ENCODE peak calls at places on chromosomes 3 and 15, in six cellular contexts. K is prostate gland, Q is AG04450, N is brain microvascular endothelial cell, R is lower lobe of right lung, S is AG10803. J is an unnamed sample.

GRCh38 chr3:131231710-131232348 is 149.7 kb upstream of the NUDT16 start:
- DNase-seq in R (no peak), K (no peak), S (no peak), Q (no peak), N (no peak), J (no peak)

GRCh38 chr3:6254490-6254889 is 606.4 kb upstream of the GRM7 start:
- DNase-seq in K (no peak), R (no peak), N (no peak), Q (no peak), S (no peak), J (no peak)

GRCh38 chr3:151976211-151977050 is 103.0 kb downstream of the SUCNR1 start:
- DNase-seq in K (no peak), Q (peak), N (peak), S (peak), R (no peak), J (no peak)

GRCh38 chr15:70049701-70050445 is 47.8 kb downstream of the TLE3 start:
- DNase-seq in S (no peak), K (no peak), Q (no peak), R (peak), N (no peak), J (peak)

GRCh38 chr15:68114356-68114755 is 60.2 kb downstream of the PIAS1 start:
- DNase-seq in K (no peak), N (no peak), R (no peak), Q (no peak), S (peak), J (no peak)

GRCh38 chr3:114542359-114542758 is 248.5 kb downstream of the TIGIT start:
- DNase-seq in N (no peak), R (no peak), S (no peak), K (no peak), Q (no peak), J (no peak)

GRCh38 chr3:140203510-140203909 is 268.5 kb downstream of the CLSTN2 start:
- DNase-seq in N (no peak), K (no peak), R (no peak), Q (no peak), S (no peak), J (no peak)

GRCh38 chr3:114675104-114675503 is 381.3 kb downstream of the TIGIT start:
- DNase-seq in S (peak), K (no peak), N (peak), Q (no peak), R (no peak), J (no peak)

GRCh38 chr3:9778102-9778501 is 8.4 kb upstream of the CAMK1 start:
- DNase-seq in S (peak), N (peak), Q (no peak), R (no peak), K (no peak), J (no peak)

GRCh38 chr15:85579957-85580694 is 199.7 kb downstream of the AKAP13 start:
- DNase-seq in Q (no peak), K (no peak), N (no peak), R (no peak), S (peak), J (peak)

GRCh38 chr3:102593754-102594602 is 159.2 kb downstream of the ZPLD1 start:
- DNase-seq in R (no peak), K (no peak), N (no peak), Q (no peak), S (no peak), J (no peak)

GRCh38 chr3:104909188-104909587 is 457.5 kb upstream of the ALCAM start:
- DNase-seq in N (peak), K (no peak), S (peak), Q (peak), R (no peak), J (no peak)

GRCh38 chr15:69194854-69195253 is 34.4 kb downstream of the GLCE start:
- DNase-seq in R (no peak), K (no peak), N (no peak), S (no peak), Q (no peak), J (no peak)

GRCh38 chr15:44541282-44541958 is 4.5 kb downstream of the EIF3J start:
- DNase-seq in K (no peak), Q (peak), R (no peak), S (peak), N (peak), J (no peak)

GRCh38 chr3:178146406-178146831 is 389.8 kb upstream of the KCNMB2 start:
- DNase-seq in S (peak), K (peak), R (no peak), Q (no peak), N (no peak), J (no peak)

GRCh38 chr15:62453979-62454378 is 288.9 kb upstream of the C2CD4B start:
- DNase-seq in R (no peak), Q (no peak), K (no peak), N (peak), S (peak), J (no peak)

GRCh38 chr3:112130638-112130993 is 2.4 kb downstream of the GCSAM start:
- DNase-seq in K (no peak), N (no peak), R (no peak), S (no peak), Q (no peak), J (no peak)

GRCh38 chr15:82312611-82313349 is 36.5 kb downstream of the GOLGA6L10 start:
- DNase-seq in K (no peak), R (no peak), S (peak), Q (no peak), N (no peak), J (no peak)

GRCh38 chr3:133192363-133192945 is 154.3 kb downstream of the TMEM108 start:
- DNase-seq in K (no peak), R (no peak), Q (no peak), N (no peak), S (no peak), J (no peak)

GRCh38 chr15:97126556-97127233 is 796.2 kb downstream of the NR2F2 start:
- DNase-seq in Q (no peak), K (no peak), S (no peak), R (no peak), N (no peak), J (no peak)

GRCh38 chr15:69760263-69760855 is 307.7 kb downstream of the RPLP1 start:
- DNase-seq in Q (no peak), K (no peak), N (peak), S (peak), R (no peak), J (no peak)

GRCh38 chr15:61715082-61715481 is 345.2 kb downstream of the VPS13C start:
- DNase-seq in Q (no peak), K (no peak), N (no peak), R (no peak), S (no peak), J (no peak)

GRCh38 chr15:101091080-101092017 is 160.5 kb downstream of the CHSY1 start:
- DNase-seq in N (peak), Q (peak), R (no peak), K (no peak), S (peak), J (no peak)

GRCh38 chr15:39465843-39466242 is 115.0 kb upstream of the THBS1 start:
- DNase-seq in N (no peak), S (no peak), R (no peak), K (no peak), Q (no peak), J (no peak)

GRCh38 chr15:39466428-39466827 is 114.5 kb upstream of the THBS1 start:
- DNase-seq in R (peak), K (no peak), N (no peak), S (peak), Q (no peak), J (peak)

GRCh38 chr15:39468828-39469227 is 112.1 kb upstream of the THBS1 start:
- DNase-seq in K (no peak), N (no peak), S (peak), R (no peak), Q (no peak), J (no peak)

GRCh38 chr15:39471791-39472190 is 109.1 kb upstream of the THBS1 start:
- DNase-seq in Q (no peak), N (no peak), R (no peak), K (no peak), S (peak), J (no peak)

GRCh38 chr15:39468341-39468740 is 112.5 kb upstream of the THBS1 start:
- DNase-seq in N (no peak), Q (no peak), S (no peak), R (peak), K (no peak), J (no peak)
- TF ChIP-seq CTCF in N (no peak), Q (no peak), S (no peak), R (no peak), K (no peak), J (no peak)

GRCh38 chr15:74543583-74543982 is 2.6 kb downstream of the ARID3B start:
- DNase-seq in R (no peak), Q (no peak), S (no peak), N (no peak), K (no peak), J (no peak)
- TF ChIP-seq CTCF in R (no peak), Q (peak), S (no peak), N (peak), K (no peak), J (peak)

GRCh38 chr3:170869645-170870593 is at the start of gene RPL22L1:
- DNase-seq in N (peak), K (peak), S (peak), Q (peak), R (peak), J (peak)
- TF ChIP-seq CTCF in N (peak), K (no peak), S (peak), Q (peak), R (peak), J (no peak)

DNA sequence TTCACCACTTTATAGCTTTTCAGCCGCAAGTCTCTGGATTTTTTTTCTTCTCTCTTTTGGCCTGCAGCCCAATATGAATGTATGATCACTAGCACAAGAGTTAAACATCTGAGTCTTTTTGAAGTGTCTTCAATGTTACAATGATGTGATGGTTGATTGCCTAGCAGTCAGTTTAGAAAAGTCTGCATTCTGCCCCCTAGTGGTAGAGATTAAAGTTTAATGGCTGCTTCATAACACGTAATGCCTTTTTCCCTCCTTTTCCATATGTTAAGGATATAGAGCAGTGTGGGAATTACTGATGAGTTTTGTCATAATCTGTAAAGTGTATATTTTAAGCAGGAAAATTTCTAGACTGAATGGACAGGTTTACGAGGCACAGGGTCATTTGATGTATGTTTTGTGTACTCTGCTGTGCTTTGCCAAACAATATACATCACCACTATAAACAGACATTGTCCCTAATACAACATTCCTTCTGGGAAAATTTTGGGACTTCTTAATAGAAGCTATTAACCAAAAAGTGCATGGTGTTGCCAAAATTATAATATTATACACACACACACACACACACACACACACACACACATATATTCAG is 1038.5 kb upstream of the NR2F2 start:
- DNase-seq in S (peak), R (no peak), K (no peak), N (peak), Q (no peak), J (no peak)
- TF ChIP-seq CTCF in S (peak), R (peak), K (peak), N (peak), Q (peak), J (peak)

GRCh38 chr3:40109641-40110490 is 199.6 kb upstream of the EIF1B start:
- DNase-seq in N (no peak), K (no peak), R (no peak), Q (no peak), S (no peak), J (no peak)
- TF ChIP-seq CTCF in N (peak), K (no peak), R (no peak), Q (no peak), S (peak), J (no peak)

DNA sequence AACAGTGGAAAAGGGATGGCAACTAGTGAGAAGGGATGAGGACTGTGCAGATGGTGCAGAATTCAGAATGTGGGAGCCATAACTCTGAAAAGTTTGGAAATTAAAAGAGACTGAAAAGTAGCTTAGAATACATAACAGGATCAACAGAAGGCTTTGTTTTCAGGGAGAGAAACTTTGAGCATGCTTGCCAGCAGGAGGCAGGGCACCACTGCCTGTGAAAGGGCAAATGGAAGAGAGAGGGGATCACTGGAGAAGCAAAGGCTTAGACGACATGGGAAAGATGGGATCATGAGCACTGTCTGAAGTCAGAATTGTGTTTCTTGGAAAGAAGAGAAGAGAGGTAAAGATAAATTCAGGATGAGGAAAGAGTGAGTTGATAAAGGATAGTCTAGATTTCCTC is 99.6 kb downstream of the ABI3BP start:
- DNase-seq in K (no peak), R (peak), Q (no peak), S (peak), N (peak), J (no peak)
- TF ChIP-seq CTCF in K (peak), R (peak), Q (peak), S (peak), N (peak), J (peak)

GRCh38 chr3:129343643-129344360 is 65.1 kb downstream of the HMCES start:
- DNase-seq in Q (no peak), K (no peak), S (peak), N (peak), R (peak), J (peak)
- TF ChIP-seq CTCF in Q (peak), K (no peak), S (peak), N (peak), R (peak), J (peak)

GRCh38 chr3:81395739-81396138 is 365.7 kb downstream of the GBE1 start:
- DNase-seq in R (no peak), S (peak), K (no peak), Q (no peak), N (no peak), J (no peak)
- TF ChIP-seq CTCF in R (no peak), S (peak), K (no peak), Q (no peak), N (peak), J (no peak)

DNA sequence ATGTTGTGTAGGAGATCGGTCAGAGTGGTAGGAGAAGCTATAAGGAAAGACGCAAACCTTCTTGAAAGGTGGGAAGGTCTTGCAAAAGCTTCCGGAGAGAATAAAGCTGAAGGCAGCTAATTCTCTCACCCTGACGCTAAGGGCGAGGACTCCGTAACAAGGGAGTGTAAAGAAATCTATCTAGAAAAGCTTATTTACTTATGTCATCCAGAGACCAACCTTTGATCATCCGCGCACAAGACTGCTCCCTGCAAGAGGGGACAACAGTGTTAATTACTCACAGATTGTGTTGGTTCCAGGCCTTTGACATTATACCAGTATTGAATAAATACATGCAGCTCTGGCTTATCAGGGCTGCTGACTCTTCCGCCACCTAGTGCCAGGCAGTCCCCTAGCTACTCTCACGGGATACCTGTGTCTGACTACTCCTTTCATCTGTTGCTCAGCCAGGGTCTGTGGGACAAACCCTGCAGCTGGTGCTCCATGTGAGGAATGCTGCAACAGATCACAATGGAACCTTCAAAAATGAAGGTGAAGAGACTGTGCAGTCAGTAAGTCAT is 211.7 kb downstream of the DTWD1 start:
- DNase-seq in R (no peak), Q (no peak), K (peak), N (peak), S (peak), J (peak)
- TF ChIP-seq CTCF in R (no peak), Q (peak), K (no peak), N (peak), S (peak), J (peak)

J was measured in right lobe of liver.